ENCODE peak calls at places on chromosome 17, in six cellular contexts. C is HFFc6, G is AG04449, R is PC-3, M is lung, E is fibroblast of pulmonary artery. T is an unnamed sample.
A peak's percentile ranks its signal among the peaks of the same experiment; 100 is the strongest.

GRCh38 chr17:52515927-52516326 is 357.4 kb upstream of the CA10 start:
- DNase-seq in M (no peak), C (no peak), E (no peak), G (no peak), R (no peak), T (no peak)

GRCh38 chr17:33523577-33523981 is 230.5 kb upstream of the ASIC2 start:
- DNase-seq in R (no peak), E (peak; percentile 53), G (no peak), C (no peak), M (no peak), T (no peak)

GRCh38 chr17:14337596-14338079 is 36.8 kb downstream of the HS3ST3B1 start:
- DNase-seq in C (no peak), R (no peak), E (no peak), M (no peak), G (no peak), T (no peak)

GRCh38 chr17:54876656-54877195 is 23.9 kb upstream of the TOM1L1 start:
- DNase-seq in C (no peak), E (no peak), R (no peak), M (no peak), G (no peak), T (no peak)

GRCh38 chr17:29219378-29220047 is 27.1 kb upstream of the CRYBA1 start:
- DNase-seq in R (peak; percentile 82), E (peak; percentile 90), C (peak; percentile 81), G (no peak), M (peak; percentile 79), T (peak; percentile 89)

GRCh38 chr17:64196626-64197025 is 66.4 kb downstream of the TEX2 start:
- DNase-seq in C (peak; percentile 77), G (peak; percentile 66), R (peak; percentile 41), M (no peak), E (peak; percentile 93), T (peak; percentile 76)

GRCh38 chr17:66855204-66855603 is 20.3 kb downstream of the CACNG5 start:
- DNase-seq in G (no peak), M (no peak), R (peak; percentile 63), C (no peak), E (no peak), T (no peak)

GRCh38 chr17:29196784-29197515 is 16.8 kb upstream of the MYO18A start:
- DNase-seq in M (no peak), E (no peak), R (no peak), G (no peak), C (no peak), T (no peak)

GRCh38 chr17:16374129-16374528 is 6.8 kb upstream of the UBB start:
- DNase-seq in R (peak; percentile 37), C (peak; percentile 53), G (peak; percentile 33), E (peak; percentile 89), M (no peak), T (peak; percentile 94)

GRCh38 chr17:32267690-32268205 is 2.1 kb downstream of the RHBDL3 start:
- DNase-seq in C (no peak), M (no peak), E (no peak), G (no peak), R (no peak), T (no peak)

GRCh38 chr17:76529643-76530488 is 7.6 kb downstream of the CYGB start:
- DNase-seq in E (peak; percentile 94), M (peak; percentile 72), G (no peak), R (no peak), C (peak; percentile 38), T (peak; percentile 93)

GRCh38 chr17:17663160-17664072 is 17.8 kb upstream of the RAI1 start:
- DNase-seq in C (peak; percentile 96), R (peak; percentile 80), E (peak; percentile 96), G (peak; percentile 83), M (peak; percentile 43), T (peak; percentile 93)

GRCh38 chr17:21278304-21279197 is 6.0 kb upstream of the MAP2K3 start:
- DNase-seq in R (peak; percentile 38), G (no peak), C (no peak), M (peak; percentile 77), E (peak; percentile 70), T (peak; percentile 72)

GRCh38 chr17:60510031-60510430 is 16.0 kb downstream of the APPBP2 start:
- DNase-seq in C (no peak), M (no peak), G (no peak), E (no peak), R (no peak), T (no peak)

GRCh38 chr17:62870581-62870964 is 62.5 kb upstream of the MARCHF10 start:
- DNase-seq in M (no peak), R (no peak), C (no peak), E (no peak), G (no peak), T (no peak)

GRCh38 chr17:48441231-48441711 is 11.3 kb upstream of the SKAP1 start:
- DNase-seq in G (no peak), C (no peak), M (no peak), E (no peak), R (no peak), T (no peak)

GRCh38 chr17:47223007-47223406 is 13.9 kb downstream of the MYL4 start:
- DNase-seq in C (no peak), R (no peak), G (no peak), M (no peak), E (no peak), T (no peak)

GRCh38 chr17:67246648-67247415 is 1.8 kb upstream of the HELZ start:
- DNase-seq in C (peak; percentile 43), R (peak; percentile 98), G (no peak), E (peak; percentile 42), M (peak; percentile 83), T (no peak)

GRCh38 chr17:40070895-40071719 is 8.3 kb downstream of the THRA start:
- DNase-seq in E (no peak), R (no peak), C (no peak), G (no peak), M (peak; percentile 83), T (no peak)

GRCh38 chr17:30091771-30092170 is 24.8 kb upstream of the NSRP1 start:
- DNase-seq in G (peak; percentile 75), M (no peak), C (peak; percentile 83), E (peak; percentile 81), R (peak; percentile 40), T (peak; percentile 91)

GRCh38 chr17:77423589-77424451 is 283.1 kb downstream of the SEC14L1 start:
- DNase-seq in E (peak; percentile 98), M (peak; percentile 74), R (peak; percentile 75), G (peak; percentile 88), C (peak; percentile 96), T (peak; percentile 99)

DNA sequence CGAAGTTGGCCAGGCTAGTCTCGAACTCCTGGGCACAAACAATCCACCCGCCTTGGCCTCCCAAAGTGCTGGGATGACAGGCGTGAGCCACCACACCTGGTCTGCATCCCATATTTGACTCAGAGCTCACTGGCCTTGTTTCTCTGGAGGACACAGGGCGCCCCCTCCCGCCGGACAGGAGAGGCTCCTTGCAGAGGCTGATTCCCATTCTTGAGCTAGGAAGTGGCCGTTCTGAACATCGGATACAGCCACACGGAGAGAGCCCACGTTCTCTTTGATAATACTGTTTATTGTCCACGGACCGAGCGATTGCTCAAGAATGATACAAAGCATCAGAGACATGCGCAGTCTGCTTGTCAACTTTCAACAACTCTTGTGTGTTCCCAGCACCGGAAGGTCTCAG is 12.1 kb upstream of the USP36 start:
- DNase-seq in C (no peak), R (peak; percentile 29), G (no peak), E (peak; percentile 26), M (no peak), T (no peak)
- TF ChIP-seq CTCF in C (peak; percentile 10), R (peak; percentile 69), G (no peak), E (no peak), M (no peak), T (no peak)

DNA sequence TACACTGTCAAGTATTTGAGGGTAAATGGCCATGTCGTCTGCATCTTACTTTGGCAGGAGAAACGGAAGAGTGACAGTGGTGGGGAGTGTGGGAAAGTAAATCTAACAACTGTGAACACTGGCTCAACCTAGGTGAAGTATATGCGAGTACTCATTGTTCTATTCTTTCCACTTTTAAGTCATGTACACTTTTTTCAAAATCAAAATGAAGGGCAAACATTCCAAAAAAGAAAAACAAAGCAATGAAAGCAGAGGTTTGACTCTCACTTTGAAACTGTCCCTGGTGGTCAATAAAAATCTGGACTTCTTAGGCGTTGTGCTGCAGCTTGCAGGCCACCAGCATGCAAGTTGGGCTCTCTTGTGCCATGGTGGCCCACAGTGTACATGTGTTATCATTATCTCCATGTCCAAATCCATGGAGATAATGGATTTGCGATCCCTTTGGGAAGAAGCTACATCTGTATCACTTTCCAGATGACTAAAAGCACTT is 32.7 kb downstream of the STAT5B start:
- DNase-seq in C (no peak), M (no peak), R (no peak), G (no peak), E (no peak), T (no peak)
- TF ChIP-seq CTCF in C (no peak), M (no peak), R (no peak), G (no peak), E (no peak), T (no peak)

GRCh38 chr17:19785854-19786253 is 37.8 kb upstream of the ALDH3A1 start:
- DNase-seq in G (no peak), M (no peak), R (peak; percentile 28), C (no peak), E (no peak), T (peak; percentile 11)
- TF ChIP-seq CTCF in G (no peak), M (no peak), R (peak; percentile 64), C (peak; percentile 27), E (no peak), T (no peak)

DNA sequence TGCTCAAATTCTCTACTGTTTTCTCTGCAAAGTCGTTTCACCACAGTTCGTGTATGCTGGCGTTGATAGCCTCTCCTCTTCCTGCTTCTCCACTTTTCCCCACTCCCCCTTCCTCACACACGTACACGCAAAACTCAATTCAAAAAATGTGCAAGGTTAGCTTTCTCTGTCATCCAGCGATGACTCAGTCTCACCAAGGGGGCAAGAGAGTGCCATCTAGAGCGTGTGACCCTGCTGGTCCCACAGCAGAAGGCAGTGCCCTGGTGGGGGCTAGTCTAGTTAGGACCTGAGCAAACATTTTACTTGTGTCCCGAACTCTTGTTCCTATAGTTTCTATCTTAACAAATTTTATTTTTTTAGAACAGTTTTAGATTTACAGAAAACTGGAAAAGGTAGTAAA is 121.2 kb upstream of the CHMP6 start:
- DNase-seq in E (no peak), G (no peak), R (no peak), M (no peak), C (no peak), T (no peak)
- TF ChIP-seq CTCF in E (no peak), G (no peak), R (no peak), M (no peak), C (no peak), T (no peak)

GRCh38 chr17:38656959-38657823 is 17.6 kb downstream of the EPOP start:
- DNase-seq in M (no peak), G (no peak), E (no peak), R (no peak), C (no peak), T (no peak)
- TF ChIP-seq CTCF in M (no peak), G (no peak), E (no peak), R (no peak), C (no peak), T (no peak)

T was measured in fibroblast of the aortic adventitia.